ENCODE peak calls at places on chromosomes 16 and 17, in four cellular contexts. M, F, O and S are unnamed samples.
A peak's percentile ranks its signal among the peaks of the same experiment; 100 is the strongest.

GRCh38 chr17:73255671-73256181 is 6.0 kb downstream of the CPSF4L start:
- DNase-seq in M (peak; percentile 51), F (no peak), O (peak; percentile 73), S (peak; percentile 78)

GRCh38 chr17:40963838-40964237 is 2.9 kb downstream of the KRT39 start:
- DNase-seq in M (no peak), F (no peak), O (peak; percentile 37), S (peak; percentile 32)

GRCh38 chr17:77266891-77267341 is 126.1 kb downstream of the SEC14L1 start:
- DNase-seq in M (no peak), F (no peak), O (peak; percentile 56), S (no peak)

GRCh38 chr16:57039148-57039812 is 49.9 kb downstream of the NLRC5 start:
- DNase-seq in M (no peak), F (peak; percentile 49), O (peak; percentile 43), S (peak; percentile 57)

GRCh38 chr16:30340621-30341020 is 14.5 kb downstream of the CD2BP2 start:
- DNase-seq in M (no peak), F (no peak), O (no peak), S (no peak)

GRCh38 chr17:5210091-5210490 is 18.4 kb upstream of the ZNF594 start:
- DNase-seq in M (no peak), F (no peak), O (no peak), S (no peak)

GRCh38 chr16:23254338-23254737 is 47.8 kb upstream of the SCNN1B start:
- DNase-seq in M (no peak), F (no peak), O (no peak), S (no peak)

GRCh38 chr16:49497466-49497865 is 123.9 kb downstream of the C16orf78 start:
- DNase-seq in M (no peak), F (no peak), O (no peak), S (no peak)

GRCh38 chr17:29046440-29046839 is 3.5 kb downstream of the PIPOX start:
- DNase-seq in M (no peak), F (no peak), O (no peak), S (no peak)

GRCh38 chr17:80812362-80813088 is 179.1 kb upstream of the CHMP6 start:
- DNase-seq in M (no peak), F (no peak), O (no peak), S (no peak)

GRCh38 chr17:72184805-72185204 is 64.0 kb downstream of the SOX9 start:
- DNase-seq in M (no peak), F (no peak), O (no peak), S (no peak)

GRCh38 chr16:88208112-88208511 is 174.6 kb upstream of the ZNF469 start:
- DNase-seq in M (no peak), F (no peak), O (no peak), S (no peak)

GRCh38 chr16:27434141-27435051 is 32.4 kb downstream of the IL21R start:
- DNase-seq in M (peak; percentile 17), F (no peak), O (no peak), S (no peak)

GRCh38 chr16:86883583-86884188 is 305.3 kb downstream of the FOXL1 start:
- DNase-seq in M (no peak), F (no peak), O (no peak), S (no peak)

GRCh38 chr17:27660436-27660835 is 29.4 kb downstream of the LGALS9 start:
- DNase-seq in M (no peak), F (no peak), O (no peak), S (no peak)

GRCh38 chr17:49730078-49730786 is 22.5 kb upstream of the SLC35B1 start:
- DNase-seq in M (peak; percentile 55), F (peak; percentile 78), O (no peak), S (no peak)

GRCh38 chr16:47705268-47705667 is 244.1 kb downstream of the PHKB start:
- DNase-seq in M (no peak), F (no peak), O (no peak), S (no peak)

GRCh38 chr16:16007743-16008111 is 58.3 kb downstream of the ABCC1 start:
- DNase-seq in M (no peak), F (no peak), O (peak; percentile 82), S (peak; percentile 84)

GRCh38 chr17:44402564-44403172 is 13.2 kb upstream of the ITGA2B start:
- DNase-seq in M (no peak), F (no peak), O (no peak), S (no peak)

GRCh38 chr17:57902117-57902799 is 52.4 kb upstream of the MRPS23 start:
- DNase-seq in M (no peak), F (no peak), O (peak; percentile 76), S (peak; percentile 76)

GRCh38 chr17:1649844-1650409 is at the start of gene RILP:
- DNase-seq in M (peak; percentile 95), F (no peak), O (no peak), S (peak; percentile 56)

GRCh38 chr16:81190667-81191066 is 47.8 kb upstream of the BCO1 start:
- DNase-seq in M (no peak), F (peak; percentile 10), O (no peak), S (no peak)

GRCh38 chr16:53220585-53220984 is 165.8 kb downstream of the CHD9 start:
- DNase-seq in M (no peak), F (no peak), O (no peak), S (no peak)

GRCh38 chr17:47728214-47728877 is 4.7 kb upstream of the TBX21 start:
- DNase-seq in M (no peak), F (no peak), O (no peak), S (no peak)

GRCh38 chr17:40038882-40039513 is 15.2 kb downstream of the MED24 start:
- DNase-seq in M (peak; percentile 63), F (peak; percentile 66), O (no peak), S (peak; percentile 30)

GRCh38 chr17:47223007-47223406 is 13.9 kb downstream of the MYL4 start:
- DNase-seq in M (no peak), F (no peak), O (no peak), S (no peak)

GRCh38 chr17:965311-965989 is 14.1 kb downstream of the NXN start:
- DNase-seq in M (no peak), F (no peak), O (no peak), S (no peak)

GRCh38 chr17:82065193-82065637 is 389 bp downstream of the DUS1L start:
- DNase-seq in M (no peak), F (no peak), O (no peak), S (no peak)

GRCh38 chr17:74345433-74346241 is 16.0 kb downstream of the BTBD17 start:
- DNase-seq in M (no peak), F (no peak), O (no peak), S (no peak)

GRCh38 chr17:61382796-61383688 is 16.6 kb upstream of the TBX2 start:
- DNase-seq in M (no peak), F (no peak), O (no peak), S (no peak)

GRCh38 chr17:78727476-78728229 is 54.4 kb downstream of the CYTH1 start:
- DNase-seq in M (no peak), F (no peak), O (no peak), S (no peak)
- TF ChIP-seq CTCF in M (no peak), F (no peak), O (no peak), S (peak; percentile 12)

GRCh38 chr17:20009052-20009301 is 182 bp upstream of the SPECC1 start:
- DNase-seq in M (no peak), F (no peak), O (no peak), S (no peak)

GRCh38 chr17:20008242-20009051 is 712 bp upstream of the SPECC1 start:
- DNase-seq in M (no peak), F (no peak), O (peak; percentile 44), S (peak; percentile 46)

GRCh38 chr17:20010886-20011402 is 1.8 kb downstream of the SPECC1 start:
- DNase-seq in M (no peak), F (no peak), O (no peak), S (no peak)

GRCh38 chr17:20010099-20010863 is 1.1 kb downstream of the SPECC1 start:
- DNase-seq in M (peak; percentile 45), F (peak; percentile 16), O (peak; percentile 25), S (no peak)

DNA sequence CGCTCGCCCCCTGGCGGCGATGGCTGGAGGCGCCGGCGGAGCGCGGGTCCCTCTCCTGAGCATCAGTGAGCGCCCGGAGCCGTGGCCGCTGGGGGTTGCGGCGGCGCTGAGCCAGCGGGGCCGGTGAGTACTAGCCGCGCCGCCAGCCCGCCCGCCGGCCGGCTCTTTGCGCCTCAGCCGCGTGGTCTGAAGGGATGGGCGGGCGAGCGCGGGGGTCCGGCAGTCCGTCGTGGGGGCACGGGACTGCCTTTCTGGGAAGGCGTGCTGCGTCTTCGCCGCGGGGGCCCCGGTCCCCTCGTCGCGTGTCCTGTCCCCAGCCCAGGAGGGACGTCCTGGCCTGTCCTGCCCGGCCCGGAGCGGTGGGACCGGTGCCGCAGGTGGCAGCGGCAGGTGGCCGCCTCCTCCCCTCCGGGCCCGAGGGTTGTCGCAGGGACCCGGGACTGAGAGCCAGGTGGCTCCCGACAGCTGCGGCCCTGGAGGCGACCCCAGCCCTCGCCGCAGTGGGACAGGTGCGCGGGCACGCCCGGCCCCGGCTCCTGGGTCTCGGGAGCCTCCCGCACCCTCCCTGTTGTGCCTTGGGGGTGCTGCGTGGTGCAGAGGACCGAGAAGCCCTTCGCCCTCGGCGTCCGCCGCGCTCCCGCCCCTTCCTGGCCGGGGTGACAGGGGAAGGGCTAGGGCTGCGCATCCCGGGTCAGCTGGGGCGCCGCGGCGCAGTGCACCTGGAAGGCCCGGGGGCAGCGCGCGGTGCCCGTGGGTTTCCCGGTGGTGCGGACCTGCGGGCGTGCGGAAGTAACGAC is at the start of gene SPECC1:
- DNase-seq in M (peak; percentile 89), F (no peak), O (peak; percentile 96), S (peak; percentile 94)
- TF ChIP-seq CTCF in M (peak; percentile 99), F (peak; percentile 74), O (peak; percentile 84), S (peak; percentile 99)

DNA sequence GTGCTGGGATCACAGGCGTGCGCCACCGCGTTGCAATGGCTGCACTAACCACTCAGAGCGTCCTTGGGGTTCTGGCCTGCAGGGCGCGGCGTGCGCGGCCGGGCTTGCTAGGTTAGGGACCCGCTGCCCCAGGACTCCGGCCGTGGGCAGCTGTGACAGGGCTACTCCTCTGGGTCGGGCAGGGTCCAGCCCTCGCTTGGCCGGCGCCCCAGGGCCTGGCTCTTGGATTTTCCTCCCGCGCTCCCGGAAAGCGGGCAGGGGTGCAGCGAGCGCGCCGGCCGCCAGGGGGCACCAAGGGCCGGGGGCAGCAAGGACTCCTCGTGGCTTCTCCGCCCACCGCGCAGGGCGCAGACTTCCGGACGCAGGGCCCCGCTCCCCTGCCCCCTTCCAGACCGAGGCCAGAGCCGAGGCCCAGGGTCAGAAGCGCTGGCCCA is 489 bp downstream of the TLE7 start:
- DNase-seq in M (no peak), F (no peak), O (peak; percentile 45), S (no peak)
- TF ChIP-seq CTCF in M (no peak), F (peak; percentile 24), O (peak; percentile 18), S (no peak)

GRCh38 chr16:50884066-50884860 is 142.4 kb downstream of the CYLD start:
- DNase-seq in M (no peak), F (no peak), O (peak; percentile 65), S (peak; percentile 66)
- TF ChIP-seq CTCF in M (no peak), F (peak; percentile 35), O (peak; percentile 49), S (peak; percentile 55)

DNA sequence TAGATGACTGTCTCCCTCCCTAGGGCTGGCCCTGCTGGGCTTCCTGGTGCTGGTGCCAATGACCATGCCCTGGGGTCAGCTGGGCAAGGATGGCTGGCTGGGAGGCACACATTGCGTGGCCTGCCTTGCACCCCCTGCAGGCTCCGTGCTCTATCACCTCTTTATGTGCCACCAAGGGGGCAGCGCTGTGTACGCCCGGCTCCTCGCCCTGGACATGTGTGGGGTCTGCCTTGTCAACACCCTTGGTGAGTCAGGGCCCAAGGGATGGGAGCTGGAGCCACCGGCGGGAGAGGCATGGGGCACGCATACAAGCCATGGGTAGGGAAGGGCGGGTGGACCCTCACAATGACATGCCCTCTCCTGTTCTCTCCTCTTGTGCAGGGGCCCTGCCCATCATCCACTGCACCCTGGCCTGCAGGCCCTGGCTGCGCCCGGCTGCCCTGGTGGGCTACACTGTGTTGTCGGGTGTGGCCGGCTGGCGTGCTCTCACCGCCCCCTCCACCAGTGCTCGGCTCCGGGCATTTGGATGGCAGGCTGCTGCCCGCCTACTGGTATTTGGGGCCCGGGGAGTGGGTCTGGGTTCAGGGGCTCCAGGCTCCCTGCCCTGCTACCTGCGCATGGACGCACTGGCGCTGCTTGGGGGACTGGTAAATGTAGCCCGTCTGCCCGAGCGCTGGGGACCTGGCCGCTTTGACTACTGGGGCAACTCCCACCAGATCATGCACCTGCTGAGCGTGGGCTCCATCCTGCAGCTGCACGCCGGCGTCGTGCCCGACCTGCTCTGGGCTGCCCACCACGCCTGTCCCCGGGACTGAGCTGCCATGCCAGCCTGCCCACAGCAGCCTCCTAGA is 2.2 kb downstream of the PAQR4 start:
- DNase-seq in M (no peak), F (no peak), O (no peak), S (no peak)
- TF ChIP-seq CTCF in M (no peak), F (no peak), O (no peak), S (no peak)